ENCODE peak calls at places on chromosomes 2 and 18, in six cellular contexts. P, U, D, W, I and L are unnamed samples.
A peak's percentile ranks its signal among the peaks of the same experiment; 100 is the strongest.

GRCh38 chr2:228688007-228688645 is 506.6 kb upstream of the SPHKAP start:
- DNase-seq in W (no peak), D (no peak), P (peak; percentile 81), I (no peak), U (peak; percentile 79), L (no peak)

GRCh38 chr2:239714116-239714515 is 311.0 kb downstream of the NDUFA10 start:
- DNase-seq in U (no peak), P (no peak), W (no peak), I (no peak), D (no peak), L (no peak)

GRCh38 chr2:25362049-25362563 is 20.4 kb upstream of the DNMT3A start:
- DNase-seq in P (peak; percentile 88), I (peak; percentile 100), W (peak; percentile 95), U (peak; percentile 89), D (peak; percentile 96), L (peak; percentile 91)

GRCh38 chr2:70516596-70516995 is 37.0 kb downstream of the TGFA start:
- DNase-seq in U (no peak), P (no peak), I (no peak), W (no peak), D (no peak), L (peak; percentile 25)

GRCh38 chr18:76474824-76475223 is 20.2 kb downstream of the ZNF516 start:
- DNase-seq in W (no peak), I (no peak), D (no peak), U (no peak), P (no peak), L (no peak)

GRCh38 chr2:234425923-234426603 is 70.8 kb downstream of the ARL4C start:
- DNase-seq in D (no peak), I (no peak), U (no peak), W (no peak), P (no peak), L (no peak)

GRCh38 chr2:12931211-12931844 is 214.6 kb downstream of the TRIB2 start:
- DNase-seq in U (peak; percentile 68), I (no peak), W (no peak), D (no peak), P (peak; percentile 63), L (no peak)

GRCh38 chr2:54531558-54531957 is 75.4 kb downstream of the SPTBN1 start:
- DNase-seq in W (no peak), P (peak; percentile 86), D (no peak), U (peak; percentile 64), I (no peak), L (peak; percentile 47)

GRCh38 chr2:198930170-198930569 is 527.6 kb downstream of the SATB2 start:
- DNase-seq in W (peak; percentile 1), P (no peak), D (peak; percentile 39), I (no peak), U (no peak), L (no peak)

GRCh38 chr18:9949861-9950260 is 36.0 kb downstream of the VAPA start:
- DNase-seq in D (no peak), P (no peak), I (no peak), U (no peak), W (no peak), L (no peak)
- H3K27ac ChIP-seq in D (no peak overlapping the region), P (no peak overlapping the region), I (no peak overlapping the region), U (no peak overlapping the region), W (no peak overlapping the region), L (no peak overlapping the region)

GRCh38 chr2:232331071-232331470 is 47.5 kb upstream of the ALPP start:
- DNase-seq in U (no peak), D (no peak), P (no peak), I (no peak), W (no peak), L (no peak)
- H4K91ac ChIP-seq in U (no peak overlapping the region), D (no peak overlapping the region), P (no peak overlapping the region), I (no peak overlapping the region), W (no peak overlapping the region), L (no peak overlapping the region)

DNA sequence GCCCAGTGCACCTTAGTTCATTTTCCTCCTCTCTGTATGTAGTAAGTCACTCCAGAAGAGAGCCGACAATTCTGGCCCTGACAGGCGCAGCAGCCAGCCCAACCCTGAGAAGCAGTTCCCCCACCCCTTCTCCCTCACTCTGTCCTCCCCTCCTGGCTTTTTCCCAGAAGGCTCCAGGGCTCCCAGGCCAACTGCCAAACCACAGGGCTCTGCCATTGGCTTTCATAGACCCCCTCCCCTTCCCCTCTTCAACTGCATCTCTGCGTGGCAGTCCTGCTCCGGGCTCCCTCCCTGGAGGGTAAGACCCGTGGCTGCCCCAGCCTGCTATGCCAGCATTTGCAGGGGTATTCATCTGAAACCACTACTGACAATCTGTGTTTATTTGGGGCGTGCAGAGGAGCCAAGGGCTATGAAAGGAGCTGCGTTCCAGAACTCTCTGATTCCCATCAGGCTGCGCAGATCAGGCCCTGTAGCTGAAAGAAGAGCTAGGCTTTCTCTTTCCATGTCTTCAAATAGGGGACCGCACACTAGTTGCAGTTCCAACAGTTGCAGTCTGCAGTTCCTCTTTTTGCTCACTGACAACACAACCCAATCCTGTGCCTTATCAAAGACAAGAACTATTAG is 388.6 kb upstream of the TNP1 start:
- DNase-seq in D (peak; percentile 41), W (no peak), P (peak; percentile 74), U (peak; percentile 53), I (peak; percentile 46), L (no peak)
- H3K9ac ChIP-seq in D (no peak overlapping the region), W (no peak overlapping the region), P (peak overlapping the region; percentile 69), U (peak overlapping the region; percentile 27), I (no peak overlapping the region), L (peak overlapping the region; percentile 18)

DNA sequence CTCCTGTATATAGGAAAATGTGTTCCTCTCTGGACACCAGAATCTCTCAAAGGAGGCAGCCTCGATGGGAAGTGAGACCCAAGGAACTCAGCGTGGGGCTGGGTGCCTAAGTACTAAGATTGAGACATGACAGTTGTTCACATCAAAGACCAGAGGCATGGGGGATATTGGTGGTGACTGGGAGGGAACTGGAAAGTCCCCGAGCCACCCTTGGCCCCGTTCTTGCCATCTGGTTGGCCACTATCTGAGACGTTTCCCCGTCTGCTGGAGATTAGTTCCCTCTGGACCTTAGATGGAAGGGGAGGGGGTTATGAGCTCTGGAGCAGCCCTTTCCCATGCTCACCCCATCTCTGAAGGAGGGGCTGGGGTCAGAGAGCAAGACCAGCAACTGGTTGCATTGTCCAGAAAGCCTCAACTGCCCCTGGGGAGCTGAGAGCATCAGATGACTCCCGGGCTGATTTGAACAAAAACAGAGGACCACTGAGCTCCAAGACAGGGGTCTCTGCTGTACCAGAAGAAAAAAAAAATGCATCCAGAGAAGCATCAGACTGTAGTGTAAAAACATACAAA is 11.8 kb downstream of the FBLN7 start:
- DNase-seq in P (no peak), W (no peak), I (peak; percentile 37), U (no peak), D (no peak), L (peak; percentile 57)
- H3K27ac ChIP-seq in P (peak overlapping the region; percentile 55), W (no peak overlapping the region), I (no peak overlapping the region), U (peak overlapping the region; percentile 87), D (no peak overlapping the region), L (peak overlapping the region; percentile 75)

GRCh38 chr18:70366174-70366573 is 77.3 kb downstream of the SOCS6 start:
- DNase-seq in U (no peak), W (peak; percentile 41), P (no peak), D (peak; percentile 50), I (no peak), L (no peak)

GRCh38 chr18:70362258-70362657 is 73.4 kb downstream of the SOCS6 start:
- DNase-seq in I (no peak), U (no peak), P (no peak), W (no peak), D (no peak), L (no peak)

GRCh38 chr18:70365361-70365760 is 76.5 kb downstream of the SOCS6 start:
- DNase-seq in D (no peak), I (no peak), P (no peak), W (no peak), U (no peak), L (no peak)

GRCh38 chr18:70366670-70367069 is 77.8 kb downstream of the SOCS6 start:
- DNase-seq in W (no peak), I (no peak), U (no peak), P (no peak), D (no peak), L (no peak)

DNA sequence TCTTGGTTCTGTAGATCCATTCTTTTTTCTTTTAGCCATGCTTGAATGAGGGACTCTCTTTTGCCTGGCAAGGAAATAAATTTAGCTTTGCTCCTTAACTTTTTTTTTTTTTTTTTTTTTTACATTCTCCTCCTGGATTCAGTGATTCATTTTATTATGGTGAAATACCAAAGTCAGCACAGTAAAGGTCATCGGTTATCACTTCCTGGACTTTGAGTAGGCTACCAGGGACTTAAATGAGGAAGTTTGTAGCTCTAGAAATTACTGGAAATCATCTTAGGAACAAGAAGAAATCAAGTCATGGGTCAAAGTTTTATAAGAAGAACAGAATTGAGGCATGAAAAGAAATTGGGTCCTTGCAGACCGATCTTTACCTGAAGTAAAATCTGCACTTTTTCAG is 75.0 kb downstream of the SOCS6 start:
- DNase-seq in I (no peak), P (peak; percentile 72), U (no peak), W (no peak), D (no peak), L (no peak)
- H4K91ac ChIP-seq in I (no peak overlapping the region), P (no peak overlapping the region), U (no peak overlapping the region), W (no peak overlapping the region), D (no peak overlapping the region), L (no peak overlapping the region)

GRCh38 chr2:196927318-196928225 is 1.1 kb upstream of the PGAP1 start:
- DNase-seq in I (no peak), W (no peak), P (peak; percentile 85), D (no peak), U (peak; percentile 92), L (peak; percentile 88)

GRCh38 chr2:196926562-196927317 is at the start of gene PGAP1:
- DNase-seq in P (peak; percentile 88), D (peak; percentile 93), U (peak; percentile 92), W (peak; percentile 97), I (peak; percentile 92), L (peak; percentile 88)

GRCh38 chr2:196925768-196926561 is 542 bp downstream of the PGAP1 start:
- DNase-seq in W (peak; percentile 36), I (peak; percentile 64), U (peak; percentile 58), D (peak; percentile 51), P (peak; percentile 26), L (peak; percentile 37)

GRCh38 chr2:196924051-196924450 is 2.5 kb downstream of the PGAP1 start:
- DNase-seq in D (no peak), W (no peak), P (no peak), U (no peak), I (no peak), L (no peak)

GRCh38 chr2:196925445-196925767 is 1.1 kb downstream of the PGAP1 start:
- DNase-seq in W (no peak), D (no peak), U (no peak), P (no peak), I (no peak), L (no peak)
- H3K9ac ChIP-seq in W (peak overlapping the region; percentile 83), D (peak overlapping the region; percentile 40), U (peak overlapping the region; percentile 97), P (peak overlapping the region; percentile 84), I (peak overlapping the region; percentile 77), L (peak overlapping the region; percentile 34)